ENCODE peak calls at places on chromosomes 11 and 22, in eight cellular contexts. Y is prostate gland, O is suprapubic skin, V is GM12892, L is breast epithelium, S is spleen, E is transverse colon, N is stomach. Z is an unnamed sample.

GRCh38 chr11:69269926-69270697 is 23.8 kb upstream of the MYEOV start:
- DNase-seq in V (no peak), S (peak), Y (no peak), O (no peak), N (no peak), E (no peak), L (no peak), Z (no peak)

GRCh38 chr22:18000441-18001039 is 23.8 kb downstream of the MICAL3 start:
- DNase-seq in Y (peak), O (no peak), N (no peak), S (peak), V (no peak), E (peak), L (peak), Z (no peak)

GRCh38 chr22:23176645-23177027 is 3.7 kb upstream of the BCR start:
- DNase-seq in N (no peak), S (no peak), E (no peak), Y (no peak), V (no peak), O (no peak), L (no peak), Z (no peak)

GRCh38 chr11:5604896-5605295 is 8.5 kb downstream of the TRIM6 start:
- DNase-seq in V (no peak), E (no peak), O (no peak), Y (no peak), L (no peak), S (no peak), N (no peak), Z (no peak)

GRCh38 chr22:31828739-31829138 is 74.9 kb downstream of the DEPDC5 start:
- DNase-seq in Y (no peak), V (no peak), L (no peak), E (no peak), S (no peak), N (no peak), O (no peak), Z (no peak)

GRCh38 chr11:26158251-26158650 is 173.7 kb upstream of the ANO3 start:
- DNase-seq in L (no peak), Y (no peak), S (no peak), E (no peak), O (no peak), N (no peak), V (no peak), Z (no peak)

GRCh38 chr22:21755855-21756284 is 20.3 kb upstream of the YPEL1 start:
- DNase-seq in N (no peak), S (no peak), O (no peak), L (no peak), V (no peak), Y (no peak), E (no peak), Z (no peak)

GRCh38 chr11:43738600-43739409 is 58.3 kb downstream of the HSD17B12 start:
- DNase-seq in E (no peak), N (no peak), V (no peak), O (no peak), Y (no peak), L (no peak), S (no peak), Z (no peak)

GRCh38 chr22:27748355-27749168 is 53.0 kb downstream of the MN1 start:
- DNase-seq in O (no peak), V (no peak), L (no peak), S (peak), E (no peak), Y (no peak), N (no peak), Z (no peak)

GRCh38 chr11:6594142-6594768 is 9.2 kb downstream of the RRP8 start:
- DNase-seq in N (no peak), V (no peak), L (no peak), E (no peak), O (no peak), S (no peak), Y (no peak), Z (no peak)

GRCh38 chr11:18013790-18014507 is 1.1 kb upstream of the SERGEF start:
- DNase-seq in Y (no peak), O (no peak), V (no peak), E (peak), N (no peak), L (no peak), S (no peak), Z (no peak)

GRCh38 chr22:46149493-46149997 is 781 bp upstream of the PPARA start:
- DNase-seq in N (peak), L (peak), S (peak), V (no peak), Y (peak), E (peak), O (peak), Z (no peak)

GRCh38 chr11:124069429-124070401 is 28.6 kb upstream of the OR10G7 start:
- DNase-seq in S (peak), V (no peak), O (no peak), Y (no peak), L (no peak), E (peak), N (no peak), Z (no peak)

GRCh38 chr11:108929241-108929640 is 264.4 kb downstream of the DDX10 start:
- DNase-seq in E (no peak), S (no peak), L (no peak), N (no peak), Y (no peak), O (no peak), V (no peak), Z (no peak)

GRCh38 chr22:23182289-23183106 is 2.2 kb downstream of the BCR start:
- DNase-seq in Y (peak), N (no peak), L (no peak), E (no peak), S (no peak), O (no peak), V (no peak), Z (no peak)

GRCh38 chr22:22810018-22810427 is 77.6 kb upstream of the IGLL5 start:
- DNase-seq in S (peak), Y (no peak), L (no peak), E (peak), O (no peak), V (no peak), N (peak), Z (no peak)

GRCh38 chr11:46676436-46677158 is 23.8 kb downstream of the ARHGAP1 start:
- DNase-seq in V (no peak), L (no peak), S (peak), Y (no peak), O (no peak), E (no peak), N (no peak), Z (no peak)

GRCh38 chr11:76615950-76616349 is 54.6 kb downstream of the LRRC32 start:
- DNase-seq in E (peak), N (peak), S (peak), O (peak), L (no peak), Y (peak), V (no peak), Z (no peak)

GRCh38 chr11:76613901-76614300 is 56.6 kb downstream of the LRRC32 start:
- DNase-seq in O (peak), E (no peak), Y (no peak), N (no peak), V (no peak), S (peak), L (no peak), Z (no peak)

GRCh38 chr11:76617553-76618265 is 52.8 kb downstream of the LRRC32 start:
- DNase-seq in Y (no peak), S (peak), L (no peak), N (no peak), E (no peak), O (peak), V (no peak), Z (no peak)

GRCh38 chr11:76614471-76615183 is 55.9 kb downstream of the LRRC32 start:
- DNase-seq in Y (no peak), O (peak), N (peak), L (no peak), E (no peak), V (no peak), S (peak), Z (no peak)

DNA sequence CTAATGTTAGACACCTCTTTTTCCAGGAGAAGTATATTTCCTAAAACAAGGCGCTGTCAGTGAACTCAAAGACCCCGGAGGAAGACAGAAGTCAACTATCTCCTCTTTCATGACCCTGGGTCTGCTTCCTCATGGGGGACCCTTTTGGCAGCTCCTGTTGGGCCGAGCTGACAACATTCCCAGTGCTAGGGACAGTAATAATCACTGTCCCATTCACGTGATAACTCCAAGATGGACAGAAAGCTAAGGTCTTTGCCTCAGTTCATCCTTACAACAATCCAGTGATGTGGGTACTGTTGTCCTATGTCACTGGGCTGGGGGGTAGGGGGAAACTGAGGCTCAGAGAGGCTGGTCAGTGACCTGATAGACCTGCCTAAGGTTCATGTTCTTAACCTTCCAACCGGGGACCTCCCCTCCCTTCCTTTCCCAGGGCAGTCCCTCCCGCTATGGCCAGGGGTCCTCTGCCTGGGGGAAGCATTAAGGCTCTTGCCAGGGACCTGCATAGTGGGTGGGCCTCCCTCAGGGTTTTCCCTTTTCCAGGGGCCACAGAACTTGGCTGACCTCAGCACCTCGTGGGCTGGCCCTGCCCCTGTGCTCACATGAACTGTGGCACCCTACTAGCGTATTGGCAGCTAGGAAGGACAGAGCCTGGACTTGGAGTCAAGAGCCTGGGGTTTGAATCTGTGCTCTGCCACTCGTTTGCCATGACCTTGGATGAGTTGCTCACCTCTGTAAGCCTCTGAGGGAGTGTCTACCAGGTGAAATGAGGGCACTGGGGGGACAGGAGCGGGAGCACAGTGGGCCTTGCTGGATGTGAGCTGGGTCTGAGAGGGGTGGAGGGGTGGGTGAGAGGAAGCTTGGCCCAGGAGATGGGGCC is 53.6 kb downstream of the LRRC32 start:
- DNase-seq in S (peak), L (no peak), Y (no peak), V (no peak), O (peak), N (peak), E (no peak), Z (no peak)
- TF ChIP-seq POLR2AphosphoS5 in S (no peak), L (no peak), Y (no peak), V (no peak), O (no peak), N (no peak), E (no peak), Z (no peak)

GRCh38 chr11:32829680-32830412 is at the start of gene PRRG4:
- DNase-seq in S (peak), O (no peak), E (peak), V (peak), N (peak), L (peak), Y (peak), Z (no peak)
- TF ChIP-seq POLR2A in S (no peak), O (no peak), E (peak), V (peak), N (no peak), L (no peak), Y (peak), Z (peak)

DNA sequence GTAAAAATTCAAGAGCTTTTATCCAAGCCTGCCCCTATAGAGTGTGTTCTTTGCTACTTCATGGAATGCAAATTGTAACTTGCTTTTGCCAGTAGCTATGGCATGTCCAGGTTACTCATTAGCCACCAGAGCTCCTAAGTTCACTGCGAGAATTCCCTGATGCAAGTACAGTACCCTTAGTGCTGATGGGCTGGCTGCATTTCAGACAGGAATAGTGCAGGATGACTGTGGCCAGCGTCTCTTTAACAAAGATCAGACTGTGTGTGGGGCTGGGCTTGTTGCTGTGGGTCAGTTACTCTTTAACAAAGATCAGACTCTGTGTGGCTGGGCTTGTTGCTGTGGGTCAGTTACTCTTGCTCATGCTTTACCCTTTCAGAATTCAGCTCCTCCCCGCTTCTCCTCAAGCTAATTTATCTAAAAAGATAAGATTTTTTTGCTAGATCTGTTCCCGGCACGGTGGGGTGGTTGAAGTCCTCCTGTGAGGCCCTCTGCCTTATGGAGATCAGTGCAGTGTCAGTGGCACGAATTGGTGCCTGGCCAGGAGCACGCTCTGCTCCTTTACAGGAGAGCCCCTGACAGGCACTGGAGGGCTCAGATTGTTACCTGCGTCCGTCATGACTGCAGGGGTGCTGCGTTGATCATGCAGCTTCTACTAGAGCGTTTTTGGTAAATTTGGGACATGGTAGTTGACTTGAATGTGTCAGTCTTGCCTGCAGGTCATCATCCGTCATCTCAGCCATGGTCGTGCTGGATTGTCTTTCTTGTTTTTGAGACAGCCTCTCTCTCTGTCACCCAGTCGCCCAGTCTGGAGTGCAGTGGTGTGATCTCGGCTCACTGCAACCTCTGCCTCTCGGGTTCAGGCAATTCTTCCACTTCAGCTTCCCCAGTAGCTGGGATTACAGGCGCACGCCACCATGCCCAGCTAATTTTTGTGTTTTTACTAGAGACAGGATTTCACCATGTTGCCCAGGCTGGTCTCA is 27.0 kb downstream of the AP2A2 start:
- DNase-seq in S (no peak), O (no peak), Y (no peak), L (no peak), E (peak), V (no peak), N (peak), Z (no peak)
- TF ChIP-seq POLR2AphosphoS5 in S (no peak), O (no peak), Y (no peak), L (no peak), E (no peak), V (no peak), N (peak), Z (no peak)

GRCh38 chr22:28799834-28800307 is 498 bp downstream of the XBP1 start:
- DNase-seq in S (peak), O (peak), V (no peak), E (peak), N (peak), Y (no peak), L (peak), Z (no peak)

GRCh38 chr22:28800308-28801041 is at the start of gene XBP1:
- DNase-seq in S (peak), V (peak), Y (peak), L (peak), N (peak), E (peak), O (peak), Z (no peak)

GRCh38 chr22:28799125-28799833 is 1.1 kb downstream of the XBP1 start:
- DNase-seq in O (peak), S (no peak), Y (peak), V (no peak), N (no peak), E (peak), L (no peak), Z (peak)

GRCh38 chr22:28802595-28803087 is 2.3 kb upstream of the XBP1 start:
- DNase-seq in L (no peak), E (no peak), S (no peak), N (no peak), V (no peak), O (no peak), Y (no peak), Z (no peak)

GRCh38 chr22:28801845-28802594 is 1.7 kb upstream of the XBP1 start:
- DNase-seq in L (no peak), O (no peak), E (peak), S (no peak), V (no peak), N (peak), Y (no peak), Z (no peak)
- TF ChIP-seq POLR2A in L (no peak), O (no peak), E (peak), S (no peak), V (no peak), N (no peak), Y (no peak), Z (no peak)

DNA sequence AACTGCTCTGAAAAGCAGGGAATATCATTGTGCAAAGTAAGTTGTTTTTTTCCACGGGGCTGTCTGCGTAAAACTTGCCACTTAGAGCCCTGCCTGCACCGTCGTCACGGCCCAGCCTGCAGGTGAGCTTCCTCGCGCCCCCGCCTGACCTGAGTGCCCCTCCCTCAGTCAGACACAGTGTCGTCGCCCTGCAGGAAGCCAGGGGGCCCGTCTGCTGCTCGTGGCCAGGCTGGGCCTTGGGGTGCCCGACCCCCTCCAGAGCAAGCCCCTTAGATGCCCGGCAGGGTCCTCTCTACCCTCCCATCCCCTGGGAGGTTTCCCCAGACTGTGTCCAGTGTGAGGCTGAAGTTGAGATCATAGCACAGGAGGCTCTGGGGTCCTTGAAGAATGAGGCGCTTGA is 31.6 kb downstream of the SBF1 start:
- DNase-seq in L (no peak), O (no peak), N (no peak), Y (no peak), S (no peak), V (no peak), E (no peak), Z (no peak)
- TF ChIP-seq POLR2AphosphoS5 in L (no peak), O (no peak), N (no peak), Y (no peak), S (peak), V (no peak), E (no peak), Z (no peak)

Z was measured in vagina.